ENCODE peak calls at places on chromosomes 16 and 17, in nine cellular contexts. R is activated naive CD4-positive, alpha-beta T cell; P is substantia nigra; S is activated CD4-positive, alpha-beta T cell treated with anti-CD3 and anti-CD28 coated beads, Interleukin-2, amount 50 U/mL, for 24 hours; M is HFFc6; F is activated B cell treated with CpG ODN at 0.5 μM for 24 hours; I is epithelial cell of esophagus; U is hypothalamus; L is activated CD8-positive, alpha-beta memory T cell treated with anti-CD3 and anti-CD28 coated beads for 48 hours. A is an unnamed sample.

GRCh38 chr17:19712436-19713004 is 3.9 kb downstream of the SLC47A2 start:
- DNase-seq in M (no peak), L (no peak), F (no peak), S (no peak), I (no peak), U (no peak), R (no peak), P (no peak), A (peak; percentile 13)

GRCh38 chr17:49694847-49695697 is 12.7 kb downstream of the SLC35B1 start:
- DNase-seq in U (no peak), L (peak; percentile 41), I (peak; percentile 37), M (no peak), F (peak; percentile 68), P (peak; percentile 17), S (peak; percentile 56), R (peak; percentile 70), A (peak; percentile 44)

GRCh38 chr16:23016372-23016771 is 132.9 kb downstream of the USP31 start:
- DNase-seq in I (no peak), U (no peak), F (no peak), P (no peak), R (no peak), L (no peak), M (no peak), S (no peak), A (no peak)

GRCh38 chr16:68737046-68737729 is at the start of gene CDH1:
- DNase-seq in R (peak; percentile 11), S (no peak), M (no peak), F (peak; percentile 26), U (no peak), P (no peak), I (peak; percentile 96), L (no peak), A (peak; percentile 47)

GRCh38 chr16:81237282-81237681 is 1.2 kb upstream of the BCO1 start:
- DNase-seq in F (no peak), U (peak; percentile 63), M (no peak), L (no peak), S (no peak), R (no peak), P (no peak), I (peak; percentile 44), A (no peak)

GRCh38 chr17:77440571-77440981 is 299.8 kb downstream of the SEC14L1 start:
- DNase-seq in S (no peak), U (no peak), P (no peak), R (no peak), L (no peak), F (peak; percentile 45), M (no peak), I (no peak), A (no peak)

GRCh38 chr16:19810817-19811731 is 73.6 kb downstream of the GPRC5B start:
- DNase-seq in L (no peak), M (peak; percentile 67), P (no peak), R (no peak), U (no peak), S (no peak), F (no peak), I (peak; percentile 20), A (no peak)

GRCh38 chr16:69532761-69533459 is 32.9 kb upstream of the NFAT5 start:
- DNase-seq in M (no peak), L (no peak), P (no peak), R (no peak), F (no peak), U (no peak), S (no peak), I (no peak), A (no peak)

GRCh38 chr16:27434141-27435051 is 32.4 kb downstream of the IL21R start:
- DNase-seq in F (peak; percentile 13), I (no peak), S (no peak), P (no peak), L (no peak), M (no peak), R (no peak), U (no peak), A (no peak)

GRCh38 chr16:19876501-19877059 is 8.1 kb downstream of the GPRC5B start:
- DNase-seq in I (no peak), L (no peak), M (no peak), S (no peak), P (no peak), F (no peak), U (no peak), R (no peak), A (no peak)

GRCh38 chr16:47392114-47392513 is 68.7 kb downstream of the ITFG1 start:
- DNase-seq in R (no peak), M (no peak), P (no peak), F (no peak), L (no peak), I (peak; percentile 22), U (no peak), S (no peak), A (no peak)

GRCh38 chr16:85029413-85029794 is 1.8 kb downstream of the KIAA0513 start:
- DNase-seq in F (no peak), M (peak; percentile 78), R (peak; percentile 19), P (no peak), I (peak; percentile 80), U (no peak), S (no peak), L (no peak), A (peak; percentile 30)

GRCh38 chr17:2075336-2076056 is 20.6 kb downstream of the HIC1 start:
- DNase-seq in F (no peak), U (no peak), L (no peak), P (no peak), R (no peak), M (no peak), S (no peak), I (no peak), A (no peak)